ENCODE peak calls at places on chromosomes 11 and 22, in six cellular contexts. R, N, P, Y, V and X are unnamed samples.
A peak's percentile ranks its signal among the peaks of the same experiment; 100 is the strongest.

GRCh38 chr11:4480577-4481539 is 1.6 kb upstream of the OR52K1 start:
- DNase-seq in P (no peak), Y (no peak), V (no peak), N (no peak), R (no peak), X (no peak)

GRCh38 chr22:20965888-20966855 is 883 bp upstream of the AIFM3 start:
- DNase-seq in N (no peak), V (no peak), R (no peak), Y (no peak), P (no peak), X (no peak)

GRCh38 chr11:92826597-92826996 is 142.9 kb upstream of the MTNR1B start:
- DNase-seq in V (no peak), Y (no peak), P (no peak), N (no peak), R (no peak), X (no peak)

GRCh38 chr11:6200975-6201374 is 2.0 kb downstream of the OR52W1 start:
- DNase-seq in P (no peak), R (no peak), N (no peak), V (no peak), Y (no peak), X (no peak)

GRCh38 chr11:72781313-72782080 is 12.3 kb downstream of the STARD10 start:
- DNase-seq in Y (peak; percentile 80), P (no peak), R (peak; percentile 89), N (no peak), V (no peak), X (peak; percentile 88)

GRCh38 chr11:69873166-69874077 is 54.2 kb upstream of the FGF3 start:
- DNase-seq in V (no peak), R (no peak), N (no peak), P (no peak), Y (no peak), X (no peak)

GRCh38 chr11:71333473-71333872 is 81.1 kb upstream of the SHANK2 start:
- DNase-seq in R (no peak), V (no peak), N (no peak), P (no peak), Y (no peak), X (no peak)

GRCh38 chr11:7597620-7598019 is 75.7 kb downstream of the CYB5R2 start:
- DNase-seq in N (no peak), R (no peak), P (no peak), V (no peak), Y (no peak), X (no peak)

GRCh38 chr11:63616953-63617352 is 2.7 kb upstream of the PLAAT3 start:
- DNase-seq in P (no peak), V (no peak), R (no peak), N (no peak), Y (no peak), X (no peak)

GRCh38 chr11:45809456-45810395 is 4.8 kb downstream of the SLC35C1 start:
- DNase-seq in Y (no peak), P (no peak), V (no peak), N (no peak), R (no peak), X (no peak)

GRCh38 chr11:119356349-119357031 is 10.0 kb upstream of the MFRP start:
- DNase-seq in Y (peak; percentile 86), P (no peak), V (no peak), N (no peak), R (peak; percentile 83), X (peak; percentile 89)

GRCh38 chr11:69449320-69450063 is 32.0 kb upstream of the LINC01488 start:
- DNase-seq in Y (no peak), P (no peak), V (peak; percentile 61), N (no peak), R (peak; percentile 82), X (no peak)

GRCh38 chr11:44680982-44681597 is 45.7 kb upstream of the TSPAN18 start:
- DNase-seq in Y (no peak), V (no peak), N (no peak), R (no peak), P (no peak), X (no peak)

GRCh38 chr22:35375031-35375430 is 5.9 kb upstream of the HMOX1 start:
- DNase-seq in P (no peak), R (no peak), Y (no peak), N (no peak), V (no peak), X (no peak)

GRCh38 chr11:2194877-2195755 is 23.5 kb upstream of the TH start:
- DNase-seq in P (no peak), R (peak; percentile 79), Y (peak; percentile 72), V (peak; percentile 25), N (no peak), X (peak; percentile 61)

GRCh38 chr11:62555464-62556092 is 9.0 kb upstream of the AHNAK start:
- DNase-seq in P (peak; percentile 92), R (no peak), N (no peak), Y (no peak), V (no peak), X (no peak)

GRCh38 chr11:75603791-75604736 is 42.0 kb downstream of the SERPINH1 start:
- DNase-seq in P (no peak), V (no peak), N (no peak), R (no peak), Y (no peak), X (no peak)

GRCh38 chr11:111538407-111539114 is 2.0 kb upstream of the LAYN start:
- DNase-seq in V (peak; percentile 61), R (no peak), N (no peak), P (no peak), Y (no peak), X (no peak)

GRCh38 chr11:117177534-117178209 is 871 bp upstream of the SIDT2 start:
- DNase-seq in R (no peak), Y (no peak), N (no peak), P (no peak), V (no peak), X (no peak)

GRCh38 chr11:17528906-17529813 is 15.1 kb downstream of the USH1C start:
- DNase-seq in Y (no peak), N (no peak), R (no peak), P (no peak), V (no peak), X (no peak)

GRCh38 chr22:46007848-46008261 is 30.9 kb upstream of the WNT7B start:
- DNase-seq in N (no peak), P (no peak), Y (no peak), R (no peak), V (no peak), X (no peak)

GRCh38 chr11:118572914-118573550 is 823 bp downstream of the ARCN1 start:
- DNase-seq in V (peak; percentile 27), Y (no peak), N (no peak), P (peak; percentile 15), R (peak; percentile 74), X (no peak)

GRCh38 chr11:96736591-96736990 is 346.8 kb downstream of the JRKL start:
- DNase-seq in R (no peak), Y (no peak), V (no peak), N (no peak), P (no peak), X (no peak)

GRCh38 chr11:114448749-114449484 is 9.7 kb downstream of the REXO2 start:
- DNase-seq in P (no peak), N (no peak), Y (no peak), R (no peak), V (no peak), X (no peak)

GRCh38 chr11:111586305-111586915 is 15.8 kb upstream of the SIK2 start:
- DNase-seq in N (no peak), P (no peak), R (peak; percentile 25), Y (no peak), V (peak; percentile 51), X (no peak)

GRCh38 chr11:104390696-104391095 is 226.7 kb upstream of the PDGFD start:
- DNase-seq in N (no peak), P (no peak), V (no peak), Y (no peak), R (no peak), X (no peak)

GRCh38 chr11:124518900-124519541 is 24.4 kb downstream of the OR8B12 start:
- DNase-seq in P (no peak), Y (no peak), R (no peak), N (no peak), V (no peak), X (no peak)

GRCh38 chr22:42316988-42317387 is 46.5 kb upstream of the TCF20 start:
- DNase-seq in Y (no peak), N (no peak), P (no peak), R (peak; percentile 36), V (no peak), X (no peak)

GRCh38 chr22:19568337-19569311 is 44.4 kb upstream of the CLDN5 start:
- DNase-seq in Y (no peak), N (no peak), R (peak; percentile 33), P (no peak), V (no peak), X (no peak)

GRCh38 chr22:24485608-24486007 is 9.5 kb upstream of the UPB1 start:
- DNase-seq in N (no peak), P (no peak), R (no peak), V (no peak), Y (no peak), X (no peak)

GRCh38 chr11:62497132-62497915 is 49.3 kb downstream of the AHNAK start:
- DNase-seq in Y (no peak), R (peak; percentile 13), V (peak; percentile 86), P (peak; percentile 13), N (no peak), X (no peak)

GRCh38 chr11:6618117-6619020 is 853 bp downstream of the TPP1 start:
- DNase-seq in N (no peak), P (no peak), Y (no peak), V (peak; percentile 44), R (peak; percentile 77), X (no peak)

GRCh38 chr11:107962181-107962580 is 33.9 kb downstream of the RAB39A start:
- DNase-seq in Y (no peak), N (no peak), R (no peak), V (no peak), P (no peak), X (no peak)

GRCh38 chr11:15072551-15073143 is 746 bp upstream of the CALCB start:
- DNase-seq in N (no peak), R (no peak), P (no peak), V (no peak), Y (no peak), X (no peak)
- TF ChIP-seq TAF1 in N (no peak), R (no peak), P (no peak), V (no peak), Y (no peak), X (no peak)

DNA sequence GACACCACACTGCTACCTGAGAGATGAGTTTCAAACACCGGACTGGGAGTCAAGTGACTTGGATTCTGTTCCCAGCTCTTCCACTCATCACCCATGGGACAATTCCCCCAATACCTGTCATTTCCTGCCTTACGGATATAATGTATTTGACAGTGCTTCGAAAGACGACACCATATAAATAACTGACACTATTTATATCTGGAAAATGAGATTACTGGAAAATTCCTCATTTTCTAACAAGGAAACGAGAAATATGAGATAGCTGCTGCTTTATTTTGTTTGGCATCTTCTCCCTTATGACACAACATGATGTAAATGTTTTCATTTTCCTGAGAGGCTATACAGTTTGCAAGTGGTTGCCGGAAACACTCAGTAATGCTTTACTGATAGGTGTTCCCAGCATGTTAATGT is 8.6 kb downstream of the HSCB start:
- DNase-seq in V (no peak), R (no peak), N (no peak), Y (no peak), P (no peak), X (no peak)
- TF ChIP-seq POLR2A in V (no peak), R (no peak), N (no peak), Y (no peak), P (no peak), X (no peak)

GRCh38 chr11:78840623-78841022 is 266.0 kb upstream of the NARS2 start:
- DNase-seq in V (no peak), P (no peak), N (no peak), Y (no peak), R (no peak), X (no peak)
- TF ChIP-seq POLR2AphosphoS5 in V (no peak), P (no peak), N (no peak), Y (no peak), R (no peak), X (no peak)

GRCh38 chr22:23179381-23180294 is 671 bp upstream of the BCR start:
- DNase-seq in Y (no peak), V (no peak), N (no peak), P (no peak), R (no peak), X (no peak)
- TF ChIP-seq TAF1 in Y (no peak), V (no peak), N (no peak), P (no peak), R (no peak), X (no peak)